ENCODE peak calls at places on chromosomes 13 and 19, in four cellular contexts. X is neural progenitor cell, V is HepG2, H is astrocyte. N is an unnamed sample.

GRCh38 chr13:80339578-80339840 is 1.4 kb downstream of the SPRY2 start:
- DNase-seq in X (peak), V (no peak), H (peak), N (no peak)

GRCh38 chr19:51084505-51084904 is 1.8 kb upstream of the KLK14 start:
- DNase-seq in V (no peak), X (no peak), H (no peak), N (no peak)

GRCh38 chr19:42216653-42217521 is 590 bp downstream of the DEDD2 start:
- DNase-seq in X (peak), H (peak), V (peak), N (peak)

GRCh38 chr19:45346449-45346848 is 5.9 kb downstream of the KLC3 start:
- DNase-seq in X (peak), H (no peak), V (peak), N (peak)

GRCh38 chr13:109647046-109647445 is 139.3 kb downstream of the IRS2 start:
- DNase-seq in X (peak), H (peak), V (no peak), N (peak)

GRCh38 chr19:1042689-1043511 is 3.0 kb downstream of the ABCA7 start:
- DNase-seq in X (no peak), H (no peak), V (no peak), N (no peak)

GRCh38 chr13:110458017-110458416 is 103.5 kb downstream of the RAB20 start:
- DNase-seq in H (no peak), X (no peak), V (no peak), N (no peak)

GRCh38 chr19:2726160-2726855 is 5.1 kb upstream of the DIRAS1 start:
- DNase-seq in X (no peak), V (no peak), H (no peak), N (no peak)

GRCh38 chr13:79018166-79018565 is 359.2 kb upstream of the OBI1 start:
- DNase-seq in H (no peak), X (no peak), V (no peak), N (no peak)

GRCh38 chr19:43610493-43610892 is 1.4 kb upstream of the SRRM5 start:
- DNase-seq in X (no peak), H (no peak), V (no peak), N (no peak)

GRCh38 chr19:29263305-29264080 is 50.5 kb upstream of the UQCRFS1 start:
- DNase-seq in H (no peak), V (peak), X (peak), N (peak)

DNA sequence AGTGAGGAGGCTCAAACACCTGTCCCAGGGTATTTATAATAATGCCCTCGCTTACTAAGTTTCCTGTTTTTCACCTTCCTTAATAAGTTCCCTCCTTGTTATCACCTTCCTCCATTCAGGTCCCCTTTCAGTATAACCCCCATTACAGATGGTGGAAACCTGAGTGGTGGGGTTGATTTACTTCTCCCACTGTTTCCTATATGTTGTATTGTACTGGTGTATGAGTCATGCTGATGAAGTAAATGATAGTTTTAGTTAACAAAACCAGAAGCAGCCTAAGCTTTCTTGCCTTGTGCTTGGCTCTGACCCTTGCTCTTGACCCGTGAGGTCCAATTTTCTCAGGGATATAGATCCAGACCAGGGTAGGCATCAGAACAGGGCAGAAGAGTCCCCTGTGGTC is 22.3 kb upstream of the TNFSF11 start:
- DNase-seq in H (no peak), X (no peak), V (no peak), N (no peak)
- H3K9ac ChIP-seq in H (no peak), X (no peak), V (no peak), N (no peak)

DNA sequence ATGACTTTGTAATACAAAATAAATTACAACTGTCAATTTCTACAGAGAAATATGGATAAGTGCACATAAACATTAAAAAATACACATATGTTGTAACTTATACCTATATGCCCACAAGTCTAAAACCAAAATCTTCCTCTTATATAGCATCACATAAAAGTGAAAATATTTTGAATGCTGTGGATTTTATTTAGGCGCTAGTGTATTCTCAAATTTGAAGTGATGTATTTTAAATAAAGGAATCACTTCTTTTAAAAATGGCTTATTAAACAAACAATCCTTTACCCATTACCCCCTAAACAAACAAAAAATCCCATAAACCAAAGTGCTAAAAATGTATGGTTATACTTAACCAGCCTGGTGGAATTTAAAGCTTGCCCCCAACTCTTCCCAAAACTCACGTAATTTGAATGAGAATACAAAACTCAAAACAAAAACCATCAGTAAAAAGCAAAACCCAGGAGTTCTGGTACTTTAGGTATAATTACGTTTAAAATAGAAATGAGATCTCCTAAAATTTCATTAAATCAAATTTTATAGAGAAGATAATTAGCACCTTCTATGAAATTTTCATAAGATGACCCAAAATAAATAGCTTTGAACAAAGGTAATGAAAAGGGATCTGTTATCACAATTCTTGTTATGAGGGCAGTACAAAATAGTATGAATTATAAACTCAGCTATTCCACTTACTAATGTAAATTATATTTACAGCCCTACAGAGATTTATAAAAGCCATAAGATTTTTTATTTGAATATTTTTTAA is 63.5 kb downstream of the KCNRG start:
- DNase-seq in X (no peak), H (no peak), V (no peak), N (no peak)
- H3K9ac ChIP-seq in X (no peak), H (peak), V (peak), N (peak)

DNA sequence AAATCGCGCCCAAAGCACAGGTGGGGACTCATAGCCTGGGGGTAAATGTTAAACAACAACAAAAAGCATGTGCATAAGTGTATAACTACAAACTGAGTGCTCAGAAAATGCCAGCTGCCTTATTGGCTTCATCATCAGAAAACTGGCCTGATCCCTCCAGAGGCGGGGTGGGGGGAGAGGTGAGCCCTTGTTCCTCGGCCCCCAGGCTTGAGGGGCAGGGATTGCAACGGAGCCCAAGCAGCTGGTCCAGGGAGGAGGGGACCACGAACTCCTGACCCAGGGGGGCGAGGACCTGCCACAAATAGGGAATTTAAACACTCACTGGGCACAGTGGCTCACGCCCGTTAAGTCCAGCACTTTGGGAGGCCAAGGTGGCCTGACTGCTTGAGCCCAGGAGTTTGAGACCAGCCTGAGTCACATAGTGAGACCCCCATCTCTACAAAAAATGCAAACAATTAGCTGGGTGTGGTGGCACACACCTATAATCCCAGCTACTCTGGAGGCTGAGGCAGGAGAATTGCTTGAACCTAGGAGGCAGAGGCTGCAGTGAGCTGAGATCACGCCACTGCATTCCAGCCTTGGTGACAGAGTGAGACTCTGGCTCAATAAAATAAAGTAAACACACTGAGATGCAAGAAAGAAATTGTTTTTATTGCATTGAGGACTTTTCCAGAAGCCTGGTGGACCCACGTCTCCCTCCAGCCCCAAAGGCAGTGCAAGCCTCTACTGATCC is 8.7 kb downstream of the SIRT6 start:
- DNase-seq in H (no peak), X (no peak), V (no peak), N (no peak)
- H3K9ac ChIP-seq in H (no peak), X (no peak), V (no peak), N (no peak)

DNA sequence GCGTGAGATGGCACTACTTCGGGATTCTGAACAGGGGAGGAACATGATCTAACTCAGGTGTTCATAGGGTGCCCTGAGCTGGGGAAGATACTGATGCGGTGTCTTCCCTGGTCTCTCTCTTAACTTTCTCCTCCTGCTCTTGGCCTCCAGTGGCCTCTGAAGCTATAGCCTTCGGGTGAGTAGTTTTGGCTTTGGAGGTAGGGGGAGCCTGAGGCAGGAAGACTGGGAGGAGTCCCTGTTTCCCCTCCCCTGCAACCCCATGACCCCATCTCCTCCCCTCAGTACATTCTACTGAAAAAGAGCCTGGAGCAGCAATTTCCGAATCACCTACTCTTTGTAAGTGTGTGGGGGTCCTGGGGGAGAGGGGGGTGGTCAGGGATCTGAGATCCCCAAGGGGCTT is 3.5 kb downstream of the SELENOV start:
- DNase-seq in V (no peak), H (no peak), X (no peak), N (no peak)
- H3K9ac ChIP-seq in V (no peak), H (no peak), X (no peak), N (no peak)

GRCh38 chr19:13275016-13275722 is 125.0 kb downstream of the IER2 start:
- DNase-seq in V (no peak), H (no peak), X (no peak), N (no peak)

GRCh38 chr19:13281567-13282291 is 131.5 kb downstream of the IER2 start:
- DNase-seq in H (no peak), X (no peak), V (no peak), N (peak)

GRCh38 chr19:13282486-13283065 is 132.4 kb downstream of the IER2 start:
- DNase-seq in V (no peak), X (no peak), H (no peak), N (no peak)

GRCh38 chr19:13277104-13277809 is 127.0 kb downstream of the IER2 start:
- DNase-seq in H (peak), V (peak), X (peak), N (peak)
- H3K9ac ChIP-seq in H (peak), V (no peak), X (no peak), N (peak)

GRCh38 chr13:24264976-24265375 is 44.4 kb upstream of the C1QTNF9 start:
- DNase-seq in X (no peak), V (no peak), H (no peak), N (no peak)
- H3K9ac ChIP-seq in X (no peak), V (no peak), H (no peak), N (no peak)

N was measured in GM23248.